ENCODE peak calls at places on chromosomes 5 and 9, in seven cellular contexts. M is cardiac fibroblast; O is heart left ventricle; N is stomach; Z is HFF-Myc; C is CD4-positive, alpha-beta T cell; Q is uterus. A is an unnamed sample.

GRCh38 chr9:108377382-108377781 is 478.4 kb downstream of the ACTL7B start:
- DNase-seq in N (no peak), M (no peak), O (no peak), Z (no peak), C (no peak), Q (no peak), A (no peak)

GRCh38 chr5:96745025-96745424 is 62.7 kb downstream of the ERAP1 start:
- DNase-seq in M (no peak), Q (no peak), O (no peak), Z (no peak), N (no peak), C (no peak), A (no peak)

GRCh38 chr5:39755452-39755851 is 330.7 kb upstream of the DAB2 start:
- DNase-seq in N (no peak), O (no peak), Z (no peak), M (peak), Q (no peak), C (no peak), A (no peak)

GRCh38 chr5:178590141-178590923 is at the start of gene COL23A1:
- DNase-seq in O (peak), N (peak), M (peak), C (peak), Q (peak), Z (no peak), A (peak)

GRCh38 chr5:117701067-117701466 is 1126.4 kb upstream of the SEMA6A start:
- DNase-seq in C (no peak), O (no peak), M (peak), N (no peak), Q (no peak), Z (no peak), A (no peak)

GRCh38 chr9:12708562-12709298 is 15.5 kb downstream of the TYRP1 start:
- DNase-seq in C (no peak), O (no peak), M (peak), Z (no peak), Q (no peak), N (no peak), A (no peak)

GRCh38 chr9:34810187-34810524 is 100.2 kb upstream of the CCL21 start:
- DNase-seq in Z (no peak), Q (no peak), M (no peak), N (no peak), C (no peak), O (no peak), A (no peak)

GRCh38 chr5:120655828-120656435 is 191.8 kb downstream of the PRR16 start:
- DNase-seq in M (peak), N (peak), O (no peak), Z (no peak), Q (no peak), C (no peak), A (peak)

GRCh38 chr9:131804826-131805225 is 65.0 kb upstream of the RAPGEF1 start:
- DNase-seq in O (no peak), Z (no peak), N (no peak), C (no peak), Q (no peak), M (no peak), A (no peak)

GRCh38 chr5:34970552-34970951 is 41.2 kb downstream of the DNAJC21 start:
- DNase-seq in N (no peak), C (no peak), M (no peak), Q (no peak), O (no peak), Z (no peak), A (no peak)

GRCh38 chr9:122058051-122058450 is 35.1 kb downstream of the TTLL11 start:
- DNase-seq in Q (no peak), Z (no peak), O (no peak), M (no peak), N (no peak), C (no peak), A (no peak)

GRCh38 chr5:56876325-56876724 is 33.1 kb upstream of the SETD9 start:
- DNase-seq in Z (no peak), Q (no peak), N (no peak), M (no peak), C (no peak), O (no peak), A (no peak)

GRCh38 chr5:133713746-133714145 is 101.4 kb upstream of the FSTL4 start:
- DNase-seq in M (no peak), C (no peak), O (no peak), Z (no peak), Q (no peak), N (no peak), A (no peak)

GRCh38 chr5:127650022-127650421 is 1.1 kb downstream of the CTXN3 start:
- DNase-seq in C (no peak), O (no peak), M (peak), Q (no peak), Z (no peak), N (no peak), A (no peak)

GRCh38 chr5:71533614-71534013 is 53.5 kb upstream of the MCCC2 start:
- DNase-seq in Q (no peak), M (peak), Z (peak), C (no peak), N (no peak), O (no peak), A (peak)

GRCh38 chr5:2751592-2752021 is at the start of gene IRX2:
- DNase-seq in Q (peak), Z (peak), N (peak), O (peak), C (no peak), M (peak), A (no peak)

GRCh38 chr5:147305147-147305546 is 70.3 kb downstream of the STK32A start:
- DNase-seq in Q (no peak), O (no peak), Z (no peak), C (no peak), M (no peak), N (no peak), A (no peak)

GRCh38 chr5:83467315-83468044 is 4.1 kb upstream of the VCAN start:
- DNase-seq in O (peak), M (peak), N (no peak), Q (peak), C (no peak), Z (no peak), A (no peak)
- TF ChIP-seq CTCF in O (peak), M (peak), N (no peak), Q (no peak), C (no peak), Z (no peak), A (no peak)

GRCh38 chr5:89844548-89844947 is 565.0 kb downstream of the CETN3 start:
- DNase-seq in O (no peak), Z (no peak), Q (no peak), C (no peak), M (peak), N (no peak), A (no peak)
- TF ChIP-seq CTCF in O (no peak), Z (no peak), Q (no peak), C (no peak), M (no peak), N (no peak), A (no peak)

GRCh38 chr9:124537926-124538325 is 30.7 kb upstream of the NR5A1 start:
- DNase-seq in Q (no peak), M (no peak), O (no peak), Z (no peak), C (no peak), N (peak), A (no peak)

GRCh38 chr9:124531115-124531514 is 23.9 kb upstream of the NR5A1 start:
- DNase-seq in O (no peak), C (no peak), M (no peak), Z (no peak), Q (no peak), N (no peak), A (no peak)

GRCh38 chr9:124535846-124536245 is 28.6 kb upstream of the NR5A1 start:
- DNase-seq in C (no peak), O (no peak), M (no peak), N (no peak), Q (no peak), Z (no peak), A (no peak)

GRCh38 chr9:124530216-124530615 is 23.0 kb upstream of the NR5A1 start:
- DNase-seq in Q (no peak), O (no peak), C (no peak), Z (no peak), N (no peak), M (no peak), A (no peak)

DNA sequence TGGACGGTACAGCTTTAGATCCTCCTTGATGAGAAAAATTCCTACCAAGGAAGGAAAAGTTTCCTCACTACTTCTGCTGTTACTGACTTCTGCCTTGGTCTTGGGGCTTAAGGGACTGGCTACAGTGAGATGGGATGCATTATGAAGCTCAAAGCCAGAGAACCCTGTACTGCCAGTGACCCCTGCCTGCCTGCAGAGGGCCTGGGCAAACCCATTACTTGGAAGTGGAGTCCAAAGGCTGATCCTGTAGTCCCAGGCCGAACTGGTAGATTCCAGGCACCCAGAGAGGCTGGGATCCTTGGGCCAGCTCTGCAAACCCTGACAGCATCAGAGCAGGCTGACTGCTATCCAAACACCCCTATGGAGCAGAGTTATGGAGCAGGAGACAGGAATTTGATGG is 25.7 kb upstream of the NR5A1 start:
- DNase-seq in M (no peak), N (no peak), C (no peak), O (no peak), Z (no peak), Q (no peak), A (no peak)
- TF ChIP-seq CTCF in M (no peak), N (no peak), C (no peak), O (no peak), Z (no peak), Q (no peak), A (no peak)

DNA sequence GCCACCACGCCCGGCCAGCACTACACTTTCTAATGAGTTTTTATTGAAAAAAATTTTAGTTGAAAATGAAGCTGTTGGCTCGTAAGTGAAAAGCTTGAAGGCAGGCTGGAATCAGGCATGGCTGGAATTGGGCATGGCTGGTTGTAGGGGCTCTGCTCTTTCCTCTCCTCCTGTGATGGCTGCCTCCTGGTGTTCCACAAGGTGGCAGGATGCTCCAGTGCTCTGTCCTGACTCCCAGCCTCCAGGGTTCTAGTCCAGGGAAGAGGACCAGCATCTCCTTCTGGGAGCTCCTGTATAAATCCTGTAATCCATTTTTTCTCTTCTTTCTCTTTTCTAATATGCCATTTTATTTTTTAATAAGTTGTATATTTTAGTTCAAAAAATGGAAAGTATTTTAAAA is 57.2 kb upstream of the DHFR start:
- DNase-seq in Q (no peak), Z (peak), O (no peak), M (peak), N (no peak), C (no peak), A (peak)
- TF ChIP-seq CTCF in Q (no peak), Z (peak), O (peak), M (peak), N (peak), C (no peak), A (peak)

GRCh38 chr5:154444559-154445421 is 1.0 kb upstream of the SAP30L start:
- DNase-seq in M (no peak), Z (no peak), O (no peak), Q (no peak), C (no peak), N (no peak), A (peak)
- TF ChIP-seq CTCF in M (no peak), Z (no peak), O (no peak), Q (no peak), C (no peak), N (no peak), A (no peak)

GRCh38 chr5:6365977-6366590 is 12.3 kb downstream of the MED10 start:
- DNase-seq in O (no peak), M (no peak), N (peak), Z (no peak), C (no peak), Q (no peak), A (no peak)

GRCh38 chr5:6371079-6371810 is 7.1 kb downstream of the MED10 start:
- DNase-seq in C (no peak), O (no peak), Q (no peak), N (no peak), Z (no peak), M (no peak), A (no peak)

GRCh38 chr5:6372251-6373080 is 5.9 kb downstream of the MED10 start:
- DNase-seq in M (no peak), N (no peak), Z (no peak), Q (no peak), O (no peak), C (no peak), A (no peak)

GRCh38 chr5:6373081-6373846 is 5.1 kb downstream of the MED10 start:
- DNase-seq in C (no peak), Z (no peak), N (no peak), Q (no peak), O (no peak), M (no peak), A (no peak)

DNA sequence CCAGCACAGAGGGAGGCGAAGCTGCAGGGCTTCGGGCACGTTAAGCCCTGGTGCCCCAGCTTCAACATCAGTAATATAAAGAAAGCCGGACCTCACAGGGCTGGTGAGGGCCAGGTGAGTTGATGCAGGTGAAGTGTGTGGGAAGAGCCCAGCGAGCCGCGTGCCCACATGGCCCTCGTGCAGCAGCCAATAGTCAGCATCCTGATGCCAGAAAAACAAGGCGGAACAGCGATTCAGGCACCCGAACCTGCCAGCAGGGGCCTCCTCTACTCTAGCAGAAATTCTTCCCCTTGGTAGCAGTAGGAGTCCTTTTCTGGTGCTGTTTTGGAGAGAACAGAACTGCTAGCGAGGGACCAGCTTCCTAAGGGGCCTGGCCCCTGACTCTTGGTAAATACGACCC is 7.8 kb downstream of the MED10 start:
- DNase-seq in O (no peak), C (no peak), Z (no peak), N (no peak), M (no peak), Q (no peak), A (no peak)
- TF ChIP-seq CTCF in O (no peak), C (no peak), Z (no peak), N (no peak), M (no peak), Q (no peak), A (no peak)

DNA sequence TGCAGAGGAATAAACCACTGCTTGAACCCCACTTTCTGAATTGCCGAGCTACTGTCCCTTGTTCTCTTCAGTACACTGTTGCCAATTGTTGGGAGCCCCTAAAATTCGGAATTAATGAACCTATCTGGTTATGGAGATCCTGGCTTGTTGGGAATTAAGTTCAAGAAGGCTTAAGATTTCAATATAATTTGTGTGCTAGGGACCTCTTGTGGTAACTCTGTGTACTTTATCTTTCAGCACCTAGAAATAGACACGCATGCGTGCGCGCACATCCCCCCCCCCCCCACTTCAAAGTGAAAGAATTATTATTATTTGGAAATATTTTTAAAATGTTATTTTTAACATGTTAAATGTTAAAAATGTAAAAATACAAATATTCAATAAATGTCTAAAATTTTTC is 53.3 kb upstream of the FAM169A start:
- DNase-seq in M (peak), C (no peak), N (no peak), Q (no peak), O (no peak), Z (peak), A (peak)
- TF ChIP-seq CTCF in M (peak), C (peak), N (no peak), Q (peak), O (peak), Z (peak), A (peak)

A was measured in GM20000.